ENCODE peak calls at places on chromosome 21, in nine cellular contexts. F, A, J, M, L, V, S, O and C are unnamed samples.

GRCh38 chr21:45448810-45449657 is 44.1 kb downstream of the COL18A1 start:
- DNase-seq in F (no peak), A (no peak), J (no peak), M (no peak), L (peak; percentile 42), V (no peak), S (no peak), O (no peak), C (no peak)

GRCh38 chr21:38166214-38166547 is 90.6 kb upstream of the KCNJ15 start:
- DNase-seq in F (no peak), A (no peak), J (no peak), M (no peak), L (no peak), V (no peak), S (peak; percentile 68), O (no peak), C (no peak)

GRCh38 chr21:43467785-43468184 is 40.9 kb upstream of the SIK1 start:
- DNase-seq in F (no peak), A (peak; percentile 48), J (no peak), M (no peak), L (no peak), V (no peak), S (no peak), O (no peak), C (no peak)

GRCh38 chr21:33109574-33110339 is 39.8 kb downstream of the OLIG1 start:
- DNase-seq in F (peak; percentile 16), A (peak; percentile 77), J (peak; percentile 25), M (no peak), L (no peak), V (no peak), S (no peak), O (no peak), C (no peak)

GRCh38 chr21:32257952-32258785 is 20.7 kb downstream of the MIS18A start:
- DNase-seq in F (peak; percentile 90), A (peak; percentile 89), J (peak; percentile 76), M (peak; percentile 91), L (peak; percentile 79), V (peak; percentile 76), S (no peak), O (peak; percentile 84), C (peak; percentile 71)

GRCh38 chr21:34812510-34813265 is 143.9 kb downstream of the CLIC6 start:
- DNase-seq in F (peak; percentile 62), A (no peak), J (no peak), M (peak; percentile 58), L (peak; percentile 36), V (peak; percentile 59), S (no peak), O (peak; percentile 98), C (no peak)

GRCh38 chr21:46661211-46661625 is 25.7 kb downstream of the PRMT2 start:
- DNase-seq in F (peak; percentile 69), A (no peak), J (peak; percentile 83), M (peak; percentile 89), L (peak; percentile 48), V (peak; percentile 63), S (no peak), O (peak; percentile 80), C (peak; percentile 79)

GRCh38 chr21:42474043-42474831 is 21.8 kb downstream of the RSPH1 start:
- DNase-seq in F (peak; percentile 92), A (peak; percentile 82), J (peak; percentile 83), M (peak; percentile 21), L (no peak), V (no peak), S (no peak), O (no peak), C (no peak)

GRCh38 chr21:43196789-43197188 is 28.0 kb downstream of the CRYAA start:
- DNase-seq in F (peak; percentile 73), A (peak; percentile 85), J (peak; percentile 85), M (peak; percentile 62), L (no peak), V (no peak), S (no peak), O (peak; percentile 18), C (peak; percentile 31)

GRCh38 chr21:36576441-36576840 is 96.5 kb upstream of the CLDN14 start:
- DNase-seq in F (no peak), A (no peak), J (no peak), M (no peak), L (no peak), V (no peak), S (no peak), O (no peak), C (no peak)